ENCODE peak calls at places on chromosomes 13 and 19, in nine cellular contexts. I is heart right ventricle, K is left lung, D is fibroblast of lung, Y is AG04449, G is heart left ventricle, F is fibroblast of mammary gland, O is cardiac muscle cell, J is psoas muscle. Q is an unnamed sample.

GRCh38 chr13:100442095-100442832 is 146.3 kb downstream of the GGACT start:
- DNase-seq in F (no peak), J (no peak), Y (no peak), I (no peak), G (no peak), D (no peak), O (no peak), K (no peak), Q (no peak)

GRCh38 chr13:26050568-26051230 is 1.1 kb downstream of the SHISA2 start:
- DNase-seq in K (peak; percentile 84), O (peak; percentile 70), J (peak; percentile 42), D (peak; percentile 48), I (no peak), F (no peak), G (peak; percentile 38), Y (no peak), Q (no peak)

GRCh38 chr13:41139296-41139966 is 6.8 kb upstream of the KBTBD6 start:
- DNase-seq in O (no peak), F (peak; percentile 55), K (no peak), Y (no peak), J (no peak), I (no peak), G (no peak), D (peak; percentile 31), Q (peak; percentile 35)

GRCh38 chr13:111315347-111315995 is 5.0 kb upstream of the TEX29 start:
- DNase-seq in Y (no peak), F (no peak), K (no peak), G (no peak), I (no peak), J (no peak), O (no peak), D (no peak), Q (no peak)

GRCh38 chr19:2365201-2365970 is 5.3 kb downstream of the TMPRSS9 start:
- DNase-seq in Y (no peak), G (no peak), K (peak; percentile 11), F (no peak), J (no peak), I (no peak), O (no peak), D (no peak), Q (no peak)

GRCh38 chr19:52398091-52398461 is 427 bp downstream of the ZNF528 start:
- DNase-seq in G (no peak), O (peak; percentile 3), J (peak; percentile 8), K (no peak), I (peak; percentile 4), Y (no peak), F (peak; percentile 9), D (peak; percentile 11), Q (no peak)

GRCh38 chr19:27974082-27974513 is 1238.9 kb downstream of the UQCRFS1 start:
- DNase-seq in F (peak; percentile 26), J (no peak), Y (no peak), O (peak; percentile 63), I (no peak), D (peak; percentile 56), K (no peak), G (no peak), Q (peak; percentile 20)

GRCh38 chr13:107031691-107032090 is 463.8 kb upstream of the ARGLU1 start:
- DNase-seq in F (no peak), J (no peak), O (no peak), D (no peak), I (no peak), G (no peak), K (no peak), Y (no peak), Q (no peak)

GRCh38 chr13:46613409-46614049 is 60.6 kb downstream of the LRCH1 start:
- DNase-seq in O (no peak), F (peak; percentile 14), I (no peak), G (no peak), Y (no peak), K (no peak), D (no peak), J (no peak), Q (no peak)

GRCh38 chr19:46728693-46729339 is 11.9 kb upstream of the PRKD2 start:
- DNase-seq in O (peak; percentile 74), Y (no peak), D (peak; percentile 35), F (peak; percentile 52), G (peak; percentile 84), I (peak; percentile 77), K (peak; percentile 96), J (peak; percentile 80), Q (no peak)

GRCh38 chr13:45781553-45782326 is 69.8 kb downstream of the SIAH3 start:
- DNase-seq in I (peak; percentile 80), O (no peak), K (no peak), G (peak; percentile 86), Y (no peak), F (peak; percentile 2), J (peak; percentile 61), D (peak; percentile 47), Q (no peak)

GRCh38 chr13:114129649-114130062 is 2.8 kb downstream of the RASA3 start:
- DNase-seq in O (no peak), K (peak; percentile 15), J (no peak), F (no peak), D (no peak), G (no peak), I (no peak), Y (no peak), Q (no peak)

GRCh38 chr13:53124568-53125094 is 96.0 kb downstream of the OLFM4 start:
- DNase-seq in G (no peak), K (no peak), J (no peak), Y (no peak), O (no peak), I (no peak), F (no peak), D (no peak), Q (no peak)

GRCh38 chr19:33157906-33158305 is 26.0 kb downstream of the WDR88 start:
- DNase-seq in O (no peak), J (no peak), F (no peak), I (no peak), Y (no peak), G (no peak), K (peak; percentile 73), D (no peak), Q (no peak)

GRCh38 chr19:38303517-38304351 is at the start of gene C19orf33:
- DNase-seq in O (no peak), I (peak; percentile 36), J (no peak), K (peak; percentile 88), Y (no peak), D (peak; percentile 44), G (peak; percentile 56), F (no peak), Q (no peak)
- H3K4me3 ChIP-seq in O (no peak within 1 kb of the TSS), I (peak within 1 kb of the TSS; percentile 22), J (no peak within 1 kb of the TSS), K (peak within 1 kb of the TSS; percentile 25), Y (no peak within 1 kb of the TSS), D (no peak within 1 kb of the TSS), G (peak within 1 kb of the TSS; percentile 30), F (no peak within 1 kb of the TSS), Q (no peak within 1 kb of the TSS)

GRCh38 chr13:94620286-94620896 is 18.7 kb downstream of the GPR180 start:
- DNase-seq in O (peak; percentile 39), J (no peak), F (peak; percentile 40), G (no peak), D (peak; percentile 11), I (no peak), K (no peak), Y (no peak), Q (peak; percentile 62)
- TF ChIP-seq CTCF in O (peak; percentile 68), J (peak; percentile 36), F (peak; percentile 70), G (peak; percentile 51), D (peak; percentile 53), I (peak; percentile 54), K (peak; percentile 49), Y (peak; percentile 61), Q (peak; percentile 82)

DNA sequence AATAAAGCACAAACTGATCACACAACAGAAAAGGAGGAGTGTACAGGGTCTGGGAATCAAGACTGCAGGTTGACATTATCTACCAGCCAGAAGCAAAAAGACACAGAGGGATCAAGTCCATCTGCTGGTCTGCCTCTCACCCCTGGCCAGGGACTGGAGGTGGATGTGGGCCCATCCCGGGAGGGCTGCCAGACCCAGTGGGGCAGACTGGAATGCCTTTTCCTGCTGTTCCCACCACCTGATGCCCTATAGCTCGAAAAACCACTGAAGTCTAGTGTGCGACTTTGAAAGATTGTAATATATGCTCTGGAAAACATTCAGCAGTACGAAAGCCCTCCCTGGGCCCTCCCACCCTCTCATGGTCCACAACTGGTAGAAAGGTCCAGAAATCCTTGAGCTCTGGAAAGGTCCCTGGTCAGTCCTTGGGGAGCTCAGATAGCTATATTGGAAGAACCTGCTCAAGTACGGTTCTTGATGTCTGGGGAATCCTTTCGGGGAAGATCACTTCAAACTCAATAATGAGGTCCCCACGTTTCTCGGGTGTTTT is 2.6 kb downstream of the DNAJB1 start:
- DNase-seq in D (no peak), F (no peak), K (no peak), I (no peak), G (no peak), Y (no peak), J (no peak), O (no peak), Q (no peak)
- H3K4me3 ChIP-seq in D (peak overlapping the region; percentile 96), F (peak overlapping the region; percentile 76), K (peak overlapping the region; percentile 83), I (peak overlapping the region; percentile 99), G (peak overlapping the region; percentile 85), Y (no peak overlapping the region), J (peak overlapping the region; percentile 82), O (no peak overlapping the region), Q (peak overlapping the region; percentile 94)

GRCh38 chr19:18769989-18770528 is 21.0 kb downstream of the COMP start:
- DNase-seq in G (no peak), I (no peak), K (no peak), F (no peak), D (no peak), O (no peak), Y (no peak), J (no peak), Q (no peak)

GRCh38 chr19:18765224-18765623 is 25.9 kb downstream of the COMP start:
- DNase-seq in I (no peak), F (no peak), D (no peak), J (no peak), G (no peak), O (no peak), K (no peak), Y (no peak), Q (no peak)

GRCh38 chr19:18770663-18771327 is 20.3 kb downstream of the COMP start:
- DNase-seq in Y (no peak), O (no peak), D (no peak), J (no peak), F (no peak), K (no peak), I (no peak), G (no peak), Q (no peak)

GRCh38 chr19:18768997-18769891 is 21.9 kb downstream of the COMP start:
- DNase-seq in I (no peak), G (no peak), K (peak; percentile 83), J (no peak), O (no peak), F (no peak), Y (no peak), D (no peak), Q (no peak)

GRCh38 chr19:18768046-18768771 is 22.9 kb downstream of the COMP start:
- DNase-seq in D (no peak), K (no peak), J (no peak), G (peak; percentile 13), F (no peak), Y (no peak), O (peak; percentile 31), I (no peak), Q (no peak)
- TF ChIP-seq CTCF in D (no peak), K (no peak), J (no peak), G (no peak), F (no peak), Y (no peak), O (no peak), I (no peak), Q (no peak)

Q was measured in foreskin fibroblast.